ENCODE peak calls at places on chromosomes 2 and 18, in six cellular contexts. X, F, Z, P, W and J are unnamed samples.

GRCh38 chr2:62478093-62478580 is 27.9 kb downstream of the TMEM17 start:
- DNase-seq in X (no peak), P (no peak), F (no peak), Z (no peak), W (no peak), J (no peak)

GRCh38 chr18:77162580-77162979 is 30.0 kb upstream of the MBP start:
- DNase-seq in W (no peak), X (no peak), F (no peak), Z (no peak), P (peak), J (no peak)

GRCh38 chr2:232142049-232142448 is 180.5 kb downstream of the DIS3L2 start:
- DNase-seq in X (no peak), W (no peak), P (peak), F (no peak), Z (peak), J (peak)

GRCh38 chr2:233700028-233700635 is 7.4 kb downstream of the UGT1A6 start:
- DNase-seq in W (no peak), Z (no peak), X (peak), F (no peak), P (peak), J (no peak)

GRCh38 chr2:30886101-30886500 is 78.9 kb upstream of the CAPN13 start:
- DNase-seq in W (no peak), X (no peak), P (peak), Z (no peak), F (no peak), J (peak)

GRCh38 chr18:28078298-28078697 is 98.6 kb downstream of the CDH2 start:
- DNase-seq in Z (no peak), W (no peak), X (no peak), F (no peak), P (no peak), J (no peak)

GRCh38 chr2:232439758-232440135 is 16.2 kb upstream of the ALPI start:
- DNase-seq in W (peak), F (no peak), X (no peak), Z (no peak), P (no peak), J (peak)

GRCh38 chr2:175233135-175233719 is 51.7 kb upstream of the ATP5MC3 start:
- DNase-seq in X (no peak), F (no peak), W (no peak), Z (no peak), P (peak), J (no peak)

GRCh38 chr2:152464853-152465470 is 130.0 kb downstream of the FMNL2 start:
- DNase-seq in W (no peak), X (no peak), P (no peak), F (no peak), Z (peak), J (no peak)

GRCh38 chr2:86396304-86396785 is 44.8 kb upstream of the KDM3A start:
- DNase-seq in P (peak), W (peak), F (no peak), X (peak), Z (peak), J (peak)

GRCh38 chr2:105294844-105295481 is 34.6 kb downstream of the TGFBRAP1 start:
- DNase-seq in X (peak), F (no peak), P (peak), W (no peak), Z (peak), J (peak)

GRCh38 chr2:30368258-30368657 is 78.8 kb upstream of the LCLAT1 start:
- DNase-seq in W (peak), F (no peak), P (no peak), Z (no peak), X (no peak), J (no peak)

GRCh38 chr2:185522472-185522871 is 216.1 kb upstream of the FSIP2 start:
- DNase-seq in X (no peak), W (no peak), F (no peak), Z (no peak), P (peak), J (no peak)

GRCh38 chr18:78106946-78107345 is 857.3 kb downstream of the GALR1 start:
- DNase-seq in W (no peak), F (no peak), Z (no peak), X (no peak), P (no peak), J (peak)

GRCh38 chr2:45119038-45119437 is 109.8 kb upstream of the SIX2 start:
- DNase-seq in W (no peak), X (no peak), Z (no peak), F (no peak), P (peak), J (no peak)

GRCh38 chr18:9431296-9431695 is 44.0 kb upstream of the RALBP1 start:
- DNase-seq in F (no peak), X (no peak), W (no peak), P (no peak), Z (no peak), J (no peak)

GRCh38 chr2:75491129-75491753 is 69.5 kb downstream of the EVA1A start:
- DNase-seq in W (no peak), X (no peak), Z (no peak), P (no peak), F (no peak), J (no peak)

GRCh38 chr2:54558188-54558975 is 102.3 kb downstream of the SPTBN1 start:
- DNase-seq in X (peak), F (peak), P (peak), Z (peak), W (peak), J (peak)

GRCh38 chr18:37385846-37386435 is 179.7 kb downstream of the CELF4 start:
- DNase-seq in Z (peak), F (no peak), W (no peak), P (peak), X (no peak), J (no peak)

GRCh38 chr18:5943514-5943913 is 48.2 kb upstream of the TMEM200C start:
- DNase-seq in W (no peak), F (no peak), Z (no peak), X (no peak), P (no peak), J (no peak)

GRCh38 chr2:39099820-39100728 is 20.8 kb downstream of the SOS1 start:
- DNase-seq in F (no peak), Z (peak), P (peak), X (no peak), W (no peak), J (no peak)

GRCh38 chr18:57801379-57802165 is 1.5 kb downstream of the ATP8B1 start:
- DNase-seq in F (no peak), W (no peak), Z (no peak), X (peak), P (peak), J (peak)

GRCh38 chr18:37019157-37019571 is 190.2 kb downstream of the KIAA1328 start:
- DNase-seq in F (no peak), Z (peak), X (no peak), W (no peak), P (peak), J (peak)

GRCh38 chr18:76553715-76554603 is 58.9 kb upstream of the ZNF516 start:
- DNase-seq in F (no peak), X (no peak), P (peak), Z (no peak), W (no peak), J (no peak)

GRCh38 chr2:85540131-85540587 is 1.2 kb downstream of the MAT2A start:
- DNase-seq in W (no peak), Z (no peak), X (no peak), P (no peak), F (no peak), J (no peak)

GRCh38 chr2:238892796-238893195 is 44.9 kb downstream of the TWIST2 start:
- DNase-seq in Z (no peak), X (no peak), P (no peak), W (no peak), F (no peak), J (no peak)

DNA sequence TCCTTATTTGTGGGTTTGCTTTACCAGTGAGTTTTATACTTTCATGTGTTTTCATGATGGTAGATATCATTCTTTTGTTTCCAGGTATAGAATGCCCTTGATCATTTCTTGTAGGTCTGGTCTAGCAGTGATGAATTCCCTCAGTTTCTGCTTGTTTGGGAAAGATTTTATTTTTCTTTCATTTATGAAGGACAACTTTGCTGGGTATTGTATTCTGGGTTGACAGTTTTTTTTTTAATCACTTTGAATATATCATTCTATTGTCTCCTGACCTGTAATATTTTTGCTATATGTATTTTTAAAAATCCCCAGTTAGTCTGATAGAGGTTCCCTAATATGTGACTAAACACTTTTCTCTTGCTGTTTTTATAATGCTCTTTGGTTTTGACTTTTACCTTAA is 58.3 kb upstream of the GALNT3 start:
- DNase-seq in F (no peak), Z (no peak), P (no peak), X (no peak), W (no peak), J (no peak)
- H3K4me3 ChIP-seq in F (no peak), Z (no peak), P (no peak), X (no peak), W (no peak), J (no peak)

DNA sequence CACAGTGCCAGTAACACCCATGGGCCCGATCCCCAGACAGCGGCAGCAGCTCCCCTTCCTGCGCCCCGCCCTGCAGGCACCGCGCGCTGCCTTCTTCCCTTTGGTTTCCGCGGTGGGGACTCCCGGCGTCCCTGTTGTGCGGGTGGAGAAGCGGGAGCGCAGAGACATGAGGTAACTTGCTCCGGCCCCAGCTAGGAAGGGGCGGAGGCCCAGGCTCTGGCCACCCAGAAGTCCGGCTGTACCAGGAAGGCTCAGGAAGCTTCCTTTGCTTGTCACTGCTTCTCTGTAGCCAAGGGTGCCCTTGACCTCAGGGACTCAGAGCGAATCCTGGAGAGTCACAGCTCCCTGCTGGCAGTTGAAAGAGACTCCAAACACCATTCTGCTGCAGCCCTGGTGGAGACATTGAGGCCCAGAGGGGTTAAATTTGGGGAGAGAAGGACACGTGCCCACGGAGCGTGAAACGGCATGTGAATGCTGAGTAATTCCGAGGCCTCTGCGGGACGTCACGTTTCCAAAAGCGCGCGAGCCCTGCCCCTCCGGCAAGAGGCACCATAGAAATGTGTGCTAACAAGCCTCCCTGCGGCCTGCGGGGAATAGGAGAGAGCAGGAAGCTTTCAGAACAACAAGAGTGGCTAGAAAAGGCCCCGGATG is 6.7 kb upstream of the ADCY3 start:
- DNase-seq in F (no peak), X (peak), Z (peak), P (no peak), W (peak), J (peak)
- H3K4me3 ChIP-seq in F (peak), X (peak), Z (peak), P (no peak), W (peak), J (no peak)

DNA sequence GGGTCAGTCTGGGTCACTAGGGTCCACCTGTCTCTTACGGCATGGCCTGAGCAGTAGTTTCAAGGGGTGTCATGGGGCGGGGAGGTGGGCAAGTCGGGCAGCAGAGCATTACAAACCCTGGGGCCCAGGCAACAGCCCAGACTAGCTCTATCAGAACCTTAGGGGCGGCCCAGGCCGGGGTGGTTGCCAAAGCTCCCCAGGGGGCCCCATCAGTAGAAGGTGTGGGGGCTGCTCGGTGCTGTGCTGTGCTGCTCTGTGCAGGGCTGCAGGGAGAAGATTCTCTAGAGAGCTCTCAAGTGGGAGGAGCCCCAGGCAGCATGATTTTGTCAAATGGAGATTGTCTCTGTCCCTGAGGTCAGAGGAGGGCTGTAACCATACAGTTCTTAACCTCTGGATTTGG is 36.4 kb upstream of the SLC14A1 start:
- DNase-seq in Z (peak), X (no peak), F (no peak), W (no peak), P (no peak), J (no peak)
- H3K4me3 ChIP-seq in Z (peak), X (no peak), F (peak), W (no peak), P (no peak), J (no peak)

DNA sequence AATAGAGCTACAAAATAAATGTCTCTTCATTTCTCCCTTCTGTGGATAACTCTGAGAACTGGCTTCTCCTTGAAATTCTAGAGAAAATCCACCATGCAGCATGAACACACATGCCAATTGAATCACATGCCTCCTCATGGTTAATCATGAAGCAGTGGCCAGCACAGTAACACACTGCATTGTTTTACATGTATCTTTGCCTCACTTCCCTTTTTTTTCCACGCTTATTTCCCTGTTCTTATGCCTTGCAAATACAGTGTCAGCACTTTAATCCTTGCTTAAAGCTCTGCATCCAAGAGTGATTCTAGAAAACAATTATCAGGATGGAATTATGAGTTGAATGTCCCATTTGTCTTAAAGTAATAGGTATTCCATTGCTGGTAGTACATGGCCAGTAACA is 50.3 kb upstream of the ZBTB7C start:
- DNase-seq in F (no peak), W (no peak), P (no peak), X (no peak), Z (no peak), J (no peak)
- H3K4me3 ChIP-seq in F (no peak), W (no peak), P (no peak), X (no peak), Z (no peak), J (no peak)

DNA sequence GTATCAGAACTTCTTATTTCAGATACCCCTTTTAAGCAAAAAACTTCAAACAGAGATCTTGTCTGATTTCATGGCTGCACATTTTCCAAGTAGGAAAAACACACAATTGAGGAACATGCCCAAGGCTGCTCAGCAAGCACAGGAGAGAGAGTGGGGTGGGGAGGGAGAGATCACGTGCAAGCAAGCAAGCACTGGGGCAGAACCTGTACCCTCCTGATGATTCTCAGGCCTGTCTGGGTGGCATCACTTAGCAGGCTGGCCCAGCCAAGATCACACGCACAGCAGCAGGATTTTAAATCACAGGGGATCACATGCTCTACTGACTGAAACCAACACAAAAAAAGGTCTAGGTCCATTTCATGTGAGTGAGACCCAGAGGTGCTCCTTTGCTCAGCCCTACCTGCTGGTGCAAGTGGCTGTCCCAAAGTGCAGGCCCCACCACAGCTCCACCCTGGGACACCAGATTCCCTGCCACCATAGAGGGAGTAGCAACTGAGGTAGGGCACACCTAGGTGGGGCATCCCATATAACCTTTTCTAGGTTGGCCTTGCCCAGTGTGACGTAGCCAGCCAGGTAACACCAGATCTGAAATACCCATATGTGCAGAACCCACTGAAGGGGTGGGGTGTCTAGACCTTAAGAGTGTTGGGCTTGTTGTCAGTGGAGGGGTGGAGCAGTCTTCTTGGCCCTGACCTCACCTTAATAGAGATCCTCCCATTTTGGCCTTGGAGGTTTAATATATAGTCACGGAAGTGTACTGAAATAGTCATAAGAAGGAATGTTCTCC is 1.8 kb upstream of the LYPD6B start:
- DNase-seq in F (no peak), X (no peak), W (no peak), P (no peak), Z (no peak), J (no peak)
- H3K4me3 ChIP-seq in F (no peak), X (no peak), W (no peak), P (no peak), Z (no peak), J (no peak)

DNA sequence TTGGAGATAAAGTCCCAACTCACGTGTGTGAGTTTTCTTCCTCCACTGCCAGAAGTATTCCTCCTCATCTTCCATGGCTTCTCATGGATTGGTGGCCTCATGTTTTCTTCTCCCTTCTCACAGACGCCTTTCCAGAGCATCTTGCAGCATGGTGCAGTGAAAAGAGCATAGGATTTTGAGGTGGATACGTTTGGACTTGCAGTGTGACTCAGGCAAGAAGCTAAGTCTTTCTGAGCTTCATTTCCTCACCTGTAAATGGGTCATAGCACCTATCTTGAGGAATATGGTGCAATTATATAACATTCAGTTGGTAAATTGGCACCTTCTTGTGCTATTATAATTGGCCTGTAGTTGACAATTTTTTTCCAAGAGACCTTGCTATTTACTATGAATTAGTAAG is 247.6 kb downstream of the RDH14 start:
- DNase-seq in F (no peak), Z (no peak), X (no peak), P (no peak), W (no peak), J (no peak)
- H3K4me3 ChIP-seq in F (no peak), Z (no peak), X (no peak), P (no peak), W (no peak), J (no peak)

GRCh38 chr2:42051168-42052125 is 3.6 kb downstream of the PKDCC start:
- DNase-seq in Z (no peak), F (no peak), P (no peak), W (no peak), X (no peak), J (no peak)
- H3K4me3 ChIP-seq in Z (no peak), F (no peak), P (no peak), W (peak), X (no peak), J (peak)

GRCh38 chr2:73895473-73895872 is 2.7 kb downstream of the ACTG2 start:
- DNase-seq in P (no peak), X (no peak), W (no peak), F (no peak), Z (no peak), J (no peak)
- H3K4me3 ChIP-seq in P (no peak), X (peak), W (no peak), F (no peak), Z (no peak), J (no peak)

DNA sequence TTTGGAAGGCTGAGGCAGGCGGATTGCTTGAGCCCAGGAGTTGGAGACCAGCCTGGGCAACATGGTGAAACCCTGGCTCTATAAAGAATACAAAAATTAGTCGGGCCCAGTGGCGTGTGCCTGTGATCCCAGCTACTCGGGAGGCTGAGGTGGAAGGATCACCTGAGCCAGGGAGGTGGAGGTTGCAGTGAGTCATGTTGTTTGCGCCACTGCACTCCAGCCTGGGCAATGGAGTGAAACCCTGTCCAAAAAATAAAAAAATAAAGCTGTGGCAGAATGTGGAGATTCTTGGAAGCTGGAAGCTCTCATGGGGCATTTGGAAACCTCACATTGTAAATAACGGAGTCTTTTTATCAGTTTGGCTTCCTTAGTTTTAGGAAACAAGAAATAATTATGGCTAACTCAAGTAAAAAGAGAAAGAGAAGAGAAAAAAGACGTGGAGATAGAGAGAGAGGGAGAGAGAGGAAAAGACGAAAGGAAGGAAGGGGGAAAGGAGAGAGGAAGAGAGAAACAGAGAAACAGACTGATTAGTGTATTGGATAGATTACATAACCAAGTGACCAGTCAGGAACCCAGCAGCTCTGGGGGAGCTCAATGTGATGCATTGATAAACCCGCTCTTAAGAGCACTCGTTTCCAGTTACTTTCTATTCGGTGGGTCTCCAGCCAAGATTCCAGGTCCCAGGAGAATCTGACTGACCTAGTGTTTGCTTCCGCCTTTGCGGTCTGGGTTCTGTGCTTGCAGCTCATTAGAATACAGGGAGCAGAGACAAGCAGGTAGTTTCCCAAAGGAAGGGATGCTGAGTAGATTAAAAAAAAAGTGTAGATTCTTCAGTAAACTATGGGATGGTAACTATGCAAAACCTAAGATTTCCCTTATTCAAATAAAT is 1.1 kb upstream of the SPAST start:
- DNase-seq in Z (peak), F (no peak), P (peak), W (no peak), X (peak), J (peak)
- H3K4me3 ChIP-seq in Z (peak), F (peak), P (peak), W (peak), X (peak), J (peak)